ENCODE peak calls at places on chromosomes 3 and 15, in eight cellular contexts. R is pancreas; N is GM20000; Q is AG09309; U is B cell; G is H9; O is neural progenitor cell; K is CD8-positive, alpha-beta T cell. L is an unnamed sample.

GRCh38 chr3:147945968-147946519 is 536.9 kb downstream of the ZIC1 start:
- DNase-seq in U (no peak), Q (peak), N (peak), R (peak), G (peak), K (no peak), O (peak), L (peak)

GRCh38 chr3:120753831-120754230 is 11.3 kb downstream of the GTF2E1 start:
- DNase-seq in K (no peak), G (no peak), N (no peak), R (no peak), U (no peak), Q (no peak), O (no peak), L (no peak)

GRCh38 chr15:70512772-70513362 is 250.5 kb downstream of the UACA start:
- DNase-seq in K (no peak), R (no peak), N (peak), U (no peak), Q (no peak), O (peak), G (peak), L (peak)

GRCh38 chr3:174505266-174505665 is 353.9 kb upstream of the NAALADL2 start:
- DNase-seq in G (no peak), K (no peak), R (no peak), Q (no peak), O (no peak), N (no peak), U (no peak), L (no peak)

GRCh38 chr3:179067291-179067690 is 4.3 kb downstream of the ZMAT3 start:
- DNase-seq in K (no peak), G (no peak), Q (no peak), N (no peak), O (no peak), R (no peak), U (no peak), L (no peak)

GRCh38 chr3:976021-976420 is 116.8 kb upstream of the CNTN6 start:
- DNase-seq in O (no peak), G (no peak), Q (no peak), U (no peak), N (no peak), R (no peak), K (no peak), L (no peak)

GRCh38 chr3:151305081-151305777 is 11.4 kb downstream of the GPR87 start:
- DNase-seq in O (peak), Q (peak), K (no peak), N (no peak), R (peak), U (no peak), G (peak), L (no peak)

GRCh38 chr3:152269423-152270144 is 855 bp downstream of the MBNL1 start:
- DNase-seq in R (peak), O (peak), K (peak), G (peak), N (no peak), Q (peak), U (peak), L (no peak)

GRCh38 chr15:31391687-31392671 is 65.3 kb downstream of the KLF13 start:
- DNase-seq in K (peak), U (peak), Q (peak), N (peak), G (peak), O (peak), R (peak), L (peak)

GRCh38 chr3:62554264-62554799 is 181.0 kb upstream of the FEZF2 start:
- DNase-seq in U (no peak), K (no peak), R (no peak), O (peak), G (peak), Q (no peak), N (no peak), L (no peak)

GRCh38 chr15:75903331-75904240 is at the start of gene FBXO22:
- DNase-seq in Q (peak), N (peak), G (peak), U (peak), R (peak), K (peak), O (peak), L (peak)

GRCh38 chr15:41511331-41512077 is 2.1 kb downstream of the LTK start:
- DNase-seq in G (peak), R (no peak), Q (no peak), U (peak), K (no peak), N (peak), O (peak), L (peak)

GRCh38 chr3:100602506-100603444 is 6.6 kb upstream of the ADGRG7 start:
- DNase-seq in G (peak), Q (no peak), O (no peak), U (peak), R (no peak), N (peak), K (no peak), L (peak)

GRCh38 chr3:151316267-151316991 is at the start of gene GPR87:
- DNase-seq in G (no peak), O (no peak), Q (no peak), U (no peak), K (no peak), R (no peak), N (no peak), L (no peak)

GRCh38 chr3:59772416-59773408 is 722.9 kb upstream of the CFAP20DC start:
- DNase-seq in R (no peak), N (no peak), K (peak), U (no peak), Q (no peak), O (no peak), G (no peak), L (no peak)

GRCh38 chr3:96267577-96267976 is 546.8 kb upstream of the EPHA6 start:
- DNase-seq in G (no peak), K (no peak), N (no peak), R (no peak), U (no peak), O (no peak), Q (no peak), L (no peak)

GRCh38 chr15:66751579-66751978 is 49.5 kb downstream of the SMAD6 start:
- DNase-seq in O (no peak), K (no peak), G (no peak), U (no peak), R (no peak), N (no peak), Q (no peak), L (no peak)

GRCh38 chr3:30702521-30703404 is 96.4 kb downstream of the TGFBR2 start:
- DNase-seq in K (no peak), O (no peak), U (no peak), R (no peak), G (no peak), N (no peak), Q (no peak), L (no peak)

GRCh38 chr3:174495231-174495755 is 363.8 kb upstream of the NAALADL2 start:
- DNase-seq in Q (peak), U (no peak), R (no peak), O (no peak), K (no peak), N (no peak), G (no peak), L (no peak)

GRCh38 chr15:36959746-36960145 is 140.6 kb downstream of the MEIS2 start:
- DNase-seq in G (no peak), U (no peak), R (no peak), K (no peak), O (no peak), N (no peak), Q (no peak), L (no peak)

GRCh38 chr3:98761656-98762229 is 1.4 kb upstream of the ST3GAL6 start:
- DNase-seq in K (no peak), U (no peak), R (no peak), O (peak), Q (no peak), G (no peak), N (no peak), L (no peak)

GRCh38 chr3:32296251-32297204 is 58.0 kb downstream of the CMTM8 start:
- DNase-seq in G (peak), R (peak), O (peak), U (peak), K (peak), N (peak), Q (peak), L (peak)

GRCh38 chr15:48868549-48868948 is 9.4 kb upstream of the EID1 start:
- DNase-seq in R (no peak), Q (peak), G (no peak), U (no peak), O (no peak), N (no peak), K (no peak), L (no peak)

GRCh38 chr3:99577160-99577559 is 61.2 kb upstream of the COL8A1 start:
- DNase-seq in N (no peak), R (no peak), U (no peak), Q (no peak), K (no peak), G (no peak), O (no peak), L (no peak)

GRCh38 chr15:37075777-37076176 is 24.6 kb downstream of the MEIS2 start:
- DNase-seq in Q (no peak), K (no peak), U (no peak), G (no peak), R (no peak), N (no peak), O (no peak), L (no peak)

GRCh38 chr3:142603340-142603730 is 7.1 kb downstream of the PLS1 start:
- DNase-seq in N (no peak), G (no peak), K (no peak), O (no peak), R (no peak), Q (no peak), U (no peak), L (no peak)

GRCh38 chr3:124565013-124565412 is 165.2 kb upstream of the UMPS start:
- DNase-seq in O (peak), G (peak), R (peak), K (peak), U (peak), Q (peak), N (peak), L (peak)

GRCh38 chr3:46375814-46376213 is 5.1 kb downstream of the CCR5 start:
- DNase-seq in Q (no peak), K (no peak), R (no peak), N (no peak), G (no peak), O (no peak), U (no peak), L (no peak)

GRCh38 chr3:189236352-189236751 is 64.6 kb downstream of the TPRG1 start:
- DNase-seq in N (peak), O (no peak), R (no peak), G (no peak), U (no peak), Q (no peak), K (no peak), L (peak)

GRCh38 chr15:89199734-89200133 is 21.6 kb downstream of the RLBP1 start:
- DNase-seq in Q (no peak), U (no peak), O (peak), G (peak), R (no peak), N (no peak), K (no peak), L (no peak)

GRCh38 chr3:128378631-128379347 is 87.9 kb downstream of the DNAJB8 start:
- DNase-seq in G (no peak), R (no peak), U (no peak), K (no peak), N (no peak), O (peak), Q (no peak), L (no peak)

GRCh38 chr15:78739996-78740903 is 71.0 kb downstream of the ADAMTS7 start:
- DNase-seq in Q (no peak), N (no peak), U (peak), K (no peak), R (peak), G (peak), O (peak), L (peak)

GRCh38 chr3:3134750-3135448 is 8.2 kb downstream of the TRNT1 start:
- DNase-seq in N (no peak), K (no peak), O (no peak), Q (no peak), R (no peak), U (no peak), G (no peak), L (no peak)
- TF ChIP-seq CTCF in N (no peak), K (no peak), O (no peak), Q (no peak), R (no peak), U (no peak), G (no peak), L (no peak)

GRCh38 chr3:133821767-133822638 is 16.4 kb downstream of the SRPRB start:
- DNase-seq in K (no peak), R (peak), O (peak), N (no peak), U (no peak), G (peak), Q (peak), L (no peak)
- TF ChIP-seq CTCF in K (no peak), R (peak), O (peak), N (no peak), U (no peak), G (peak), Q (peak), L (no peak)

DNA sequence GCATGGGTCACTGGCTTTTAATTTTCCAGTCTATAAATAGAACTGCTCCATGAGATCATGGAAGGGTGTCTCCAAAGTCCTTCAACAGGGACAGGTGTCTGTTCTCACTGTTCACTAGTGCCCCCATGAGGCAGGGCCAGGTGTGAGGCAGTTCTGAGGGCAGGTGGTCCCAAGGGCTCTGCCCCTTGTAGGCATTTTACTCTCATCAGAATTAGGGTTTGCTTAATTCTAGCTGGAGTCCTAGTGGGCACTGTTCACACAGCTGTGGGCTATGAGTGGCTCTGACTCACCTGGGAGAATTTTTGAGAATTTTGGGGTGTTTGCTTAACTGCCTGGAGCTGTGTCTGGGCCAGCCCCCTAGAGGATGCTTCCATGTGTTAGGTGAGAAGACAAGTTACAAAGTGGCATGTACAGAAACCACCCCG is 248.0 kb upstream of the LYSMD4 start:
- DNase-seq in O (no peak), Q (no peak), G (no peak), N (no peak), K (no peak), R (no peak), U (no peak), L (no peak)
- TF ChIP-seq CTCF in O (peak), Q (no peak), G (peak), N (no peak), K (no peak), R (no peak), U (no peak), L (no peak)

GRCh38 chr3:115626006-115626409 is 2.7 kb downstream of the GAP43 start:
- DNase-seq in K (no peak), U (no peak), G (no peak), R (no peak), Q (no peak), N (no peak), O (no peak), L (no peak)
- TF ChIP-seq CTCF in K (no peak), U (no peak), G (no peak), R (no peak), Q (no peak), N (no peak), O (peak), L (no peak)